ENCODE peak calls at places on chromosomes 4 and X, in eight cellular contexts. V, Y, F, N, P, Q, D and A are unnamed samples.

GRCh38 chrX:15678339-15678738 is 13.7 kb upstream of the CLTRN start:
- DNase-seq in V (no peak), Y (no peak), F (no peak), N (no peak), P (no peak), Q (no peak), D (no peak), A (no peak)

GRCh38 chrX:70089575-70090297 is 27.5 kb downstream of the OTUD6A start:
- DNase-seq in V (no peak), Y (no peak), F (no peak), N (no peak), P (no peak), Q (no peak), D (no peak), A (no peak)

GRCh38 chrX:10109695-10110094 is 47.1 kb upstream of the CLCN4 start:
- DNase-seq in V (no peak), Y (no peak), F (peak; percentile 59), N (no peak), P (no peak), Q (no peak), D (peak; percentile 71), A (no peak)

GRCh38 chrX:151019837-151020236 is 36.7 kb downstream of the HMGB3 start:
- DNase-seq in V (no peak), Y (no peak), F (no peak), N (no peak), P (peak; percentile 15), Q (no peak), D (no peak), A (peak; percentile 10)

GRCh38 chr4:168743131-168743530 is 246.3 kb downstream of the PALLD start:
- DNase-seq in V (no peak), Y (no peak), F (no peak), N (no peak), P (no peak), Q (no peak), D (no peak), A (no peak)

GRCh38 chr4:7194251-7195137 is 2.2 kb downstream of the SORCS2 start:
- DNase-seq in V (no peak), Y (no peak), F (no peak), N (peak; percentile 62), P (peak; percentile 40), Q (no peak), D (peak; percentile 55), A (no peak)

GRCh38 chr4:185542626-185543336 is 7.5 kb upstream of the PDLIM3 start:
- DNase-seq in V (no peak), Y (no peak), F (peak; percentile 74), N (no peak), P (no peak), Q (no peak), D (no peak), A (peak; percentile 69)

GRCh38 chr4:131302108-131302507 is 1847.0 kb upstream of the PCDH10 start:
- DNase-seq in V (no peak), Y (no peak), F (no peak), N (no peak), P (no peak), Q (no peak), D (no peak), A (no peak)

GRCh38 chrX:40098264-40099045 is 697 bp upstream of the BCOR start:
- DNase-seq in V (no peak), Y (no peak), F (peak; percentile 23), N (peak; percentile 65), P (peak; percentile 56), Q (no peak), D (no peak), A (peak; percentile 63)

GRCh38 chr4:98446499-98447375 is 185.6 kb downstream of the RAP1GDS1 start:
- DNase-seq in V (no peak), Y (no peak), F (no peak), N (no peak), P (peak; percentile 95), Q (no peak), D (no peak), A (peak; percentile 81)

GRCh38 chr4:103754844-103755243 is 35.1 kb upstream of the TACR3 start:
- DNase-seq in V (no peak), Y (no peak), F (no peak), N (peak; percentile 31), P (no peak), Q (no peak), D (no peak), A (no peak)

GRCh38 chr4:13541176-13541604 is 3.1 kb downstream of the NKX3-2 start:
- DNase-seq in V (no peak), Y (no peak), F (no peak), N (no peak), P (no peak), Q (no peak), D (no peak), A (no peak)

GRCh38 chrX:79325263-79325958 is 41.7 kb downstream of the ITM2A start:
- DNase-seq in V (no peak), Y (no peak), F (no peak), N (no peak), P (no peak), Q (no peak), D (no peak), A (no peak)

GRCh38 chr4:66906314-66906713 is 639.0 kb downstream of the CENPC start:
- DNase-seq in V (no peak), Y (no peak), F (no peak), N (no peak), P (no peak), Q (no peak), D (no peak), A (no peak)

GRCh38 chr4:36716874-36717273 is 435.5 kb downstream of the DTHD1 start:
- DNase-seq in V (no peak), Y (no peak), F (no peak), N (no peak), P (peak; percentile 0), Q (no peak), D (no peak), A (no peak)

GRCh38 chr4:177005801-177006230 is 213.1 kb upstream of the VEGFC start:
- DNase-seq in V (no peak), Y (no peak), F (no peak), N (no peak), P (peak; percentile 24), Q (peak; percentile 39), D (no peak), A (peak; percentile 9)

GRCh38 chr4:3268395-3269104 is 19.6 kb downstream of the MSANTD1 start:
- DNase-seq in V (no peak), Y (no peak), F (no peak), N (no peak), P (no peak), Q (no peak), D (no peak), A (no peak)

GRCh38 chr4:118158946-118159345 is 124.7 kb downstream of the NDST3 start:
- DNase-seq in V (no peak), Y (no peak), F (no peak), N (no peak), P (peak; percentile 38), Q (no peak), D (no peak), A (peak; percentile 74)

GRCh38 chrX:12349201-12349600 is 210.9 kb downstream of the FRMPD4 start:
- DNase-seq in V (no peak), Y (no peak), F (no peak), N (no peak), P (no peak), Q (no peak), D (no peak), A (no peak)

GRCh38 chrX:50100188-50100587 is 100.6 kb downstream of the AKAP4 start:
- DNase-seq in V (no peak), Y (no peak), F (no peak), N (peak; percentile 44), P (peak; percentile 28), Q (no peak), D (no peak), A (peak; percentile 2)

GRCh38 chr4:168386002-168386401 is 67.5 kb upstream of the DDX60 start:
- DNase-seq in V (no peak), Y (no peak), F (no peak), N (no peak), P (no peak), Q (peak; percentile 7), D (no peak), A (no peak)

GRCh38 chr4:110970642-110971041 is 347.8 kb upstream of the PITX2 start:
- DNase-seq in V (peak; percentile 65), Y (no peak), F (no peak), N (peak; percentile 69), P (peak; percentile 10), Q (no peak), D (no peak), A (peak; percentile 80)
- TF ChIP-seq CTCF in V (peak; percentile 91), Y (peak; percentile 21), F (no peak), N (peak; percentile 82), P (peak; percentile 30), Q (peak; percentile 63), D (no peak), A (peak; percentile 80)

GRCh38 chrX:68693481-68694410 is 46.3 kb downstream of the STARD8 start:
- DNase-seq in V (no peak), Y (no peak), F (peak; percentile 86), N (peak; percentile 71), P (peak; percentile 31), Q (peak; percentile 22), D (no peak), A (peak; percentile 35)
- TF ChIP-seq CTCF in V (no peak), Y (no peak), F (no peak), N (no peak), P (no peak), Q (no peak), D (no peak), A (no peak)

GRCh38 chr4:89245459-89245858 is 62.1 kb downstream of the GPRIN3 start:
- DNase-seq in V (no peak), Y (no peak), F (no peak), N (no peak), P (no peak), Q (no peak), D (no peak), A (no peak)

GRCh38 chr4:89247951-89248350 is 59.6 kb downstream of the GPRIN3 start:
- DNase-seq in V (no peak), Y (no peak), F (no peak), N (no peak), P (no peak), Q (no peak), D (no peak), A (no peak)

GRCh38 chr4:89248879-89249281 is 58.7 kb downstream of the GPRIN3 start:
- DNase-seq in V (no peak), Y (no peak), F (no peak), N (peak; percentile 19), P (no peak), Q (no peak), D (no peak), A (no peak)

GRCh38 chr4:89243741-89244252 is 63.8 kb downstream of the GPRIN3 start:
- DNase-seq in V (no peak), Y (no peak), F (no peak), N (no peak), P (no peak), Q (no peak), D (no peak), A (no peak)

GRCh38 chr4:89242864-89243740 is 64.5 kb downstream of the GPRIN3 start:
- DNase-seq in V (no peak), Y (no peak), F (no peak), N (no peak), P (no peak), Q (no peak), D (no peak), A (no peak)
- TF ChIP-seq CTCF in V (no peak), Y (no peak), F (no peak), N (no peak), P (no peak), Q (no peak), D (peak; percentile 11), A (no peak)

GRCh38 chrX:119728487-119728886 is 29.9 kb upstream of the SOWAHD start:
- DNase-seq in V (no peak), Y (no peak), F (no peak), N (no peak), P (no peak), Q (no peak), D (no peak), A (peak; percentile 3)
- TF ChIP-seq CTCF in V (peak; percentile 36), Y (no peak), F (no peak), N (no peak), P (peak; percentile 24), Q (no peak), D (no peak), A (no peak)

GRCh38 chrX:18883961-18884765 is 99.8 kb downstream of the PHKA2 start:
- DNase-seq in V (no peak), Y (no peak), F (no peak), N (no peak), P (no peak), Q (no peak), D (no peak), A (no peak)
- TF ChIP-seq CTCF in V (no peak), Y (no peak), F (no peak), N (no peak), P (no peak), Q (no peak), D (no peak), A (no peak)